ENCODE peak calls at places on chromosome 9, in five cellular contexts. M, A, G, J and V are unnamed samples.

GRCh38 chr9:100492952-100493351 is 20.0 kb downstream of the TMEFF1 start:
- DNase-seq in M (no peak), A (no peak), G (no peak), J (no peak), V (no peak)

GRCh38 chr9:104903609-104904008 is 24.3 kb downstream of the ABCA1 start:
- DNase-seq in M (no peak), A (no peak), G (no peak), J (no peak), V (peak; percentile 86)

GRCh38 chr9:82583524-82583923 is 479.4 kb downstream of the RASEF start:
- DNase-seq in M (no peak), A (peak; percentile 57), G (no peak), J (no peak), V (no peak)

GRCh38 chr9:109192732-109193361 is 25.8 kb upstream of the FRRS1L start:
- DNase-seq in M (no peak), A (peak; percentile 72), G (no peak), J (no peak), V (no peak)

GRCh38 chr9:71076096-71076495 is 45.3 kb downstream of the TRPM3 start:
- DNase-seq in M (no peak), A (no peak), G (no peak), J (no peak), V (no peak)

GRCh38 chr9:33778700-33779351 is 16.5 kb upstream of the PRSS3 start:
- DNase-seq in M (peak; percentile 73), A (peak; percentile 72), G (peak; percentile 55), J (no peak), V (peak; percentile 62)

GRCh38 chr9:27431573-27431972 is 92.5 kb upstream of the IFNK start:
- DNase-seq in M (no peak), A (no peak), G (no peak), J (no peak), V (no peak)

GRCh38 chr9:22216730-22217160 is 207.6 kb upstream of the CDKN2B start:
- DNase-seq in M (no peak), A (no peak), G (no peak), J (no peak), V (peak; percentile 63)

GRCh38 chr9:136723362-136723976 is 11.1 kb downstream of the DIPK1B start:
- DNase-seq in M (no peak), A (no peak), G (no peak), J (no peak), V (no peak)

GRCh38 chr9:105425817-105426433 is 21.9 kb upstream of the FSD1L start:
- DNase-seq in M (peak; percentile 26), A (no peak), G (no peak), J (no peak), V (no peak)

GRCh38 chr9:137277329-137278041 is at the start of gene TOR4A:
- DNase-seq in M (peak; percentile 93), A (peak; percentile 83), G (no peak), J (peak; percentile 96), V (peak; percentile 63)

GRCh38 chr9:20262611-20263010 is 359.7 kb downstream of the MLLT3 start:
- DNase-seq in M (no peak), A (no peak), G (no peak), J (no peak), V (no peak)

GRCh38 chr9:110952018-110952864 is 86.0 kb downstream of the LPAR1 start:
- DNase-seq in M (no peak), A (no peak), G (no peak), J (no peak), V (no peak)

GRCh38 chr9:91036826-91037510 is 235.3 kb downstream of the SYK start:
- DNase-seq in M (peak; percentile 94), A (peak; percentile 88), G (peak; percentile 34), J (peak; percentile 93), V (peak; percentile 91)

GRCh38 chr9:98118640-98119601 is at the start of gene TRIM14:
- DNase-seq in M (peak; percentile 57), A (peak; percentile 50), G (peak; percentile 64), J (peak; percentile 87), V (peak; percentile 9)

GRCh38 chr9:108812388-108812787 is 43.4 kb downstream of the ACTL7B start:
- DNase-seq in M (no peak), A (no peak), G (no peak), J (no peak), V (no peak)

GRCh38 chr9:76581752-76582151 is 122.8 kb downstream of the GCNT1 start:
- DNase-seq in M (no peak), A (peak; percentile 59), G (no peak), J (no peak), V (no peak)

GRCh38 chr9:34426340-34427074 is 31.9 kb downstream of the FAM219A start:
- DNase-seq in M (no peak), A (no peak), G (no peak), J (no peak), V (no peak)

GRCh38 chr9:127572961-127573727 is 38.9 kb upstream of the STXBP1 start:
- DNase-seq in M (no peak), A (peak; percentile 46), G (no peak), J (no peak), V (peak; percentile 51)

GRCh38 chr9:29861803-29862202 is 2288.5 kb upstream of the C9orf72 start:
- DNase-seq in M (no peak), A (no peak), G (no peak), J (no peak), V (no peak)

GRCh38 chr9:28464817-28465216 is 891.5 kb upstream of the C9orf72 start:
- DNase-seq in M (no peak), A (no peak), G (no peak), J (no peak), V (no peak)

GRCh38 chr9:136644593-136645342 is 17.9 kb upstream of the EGFL7 start:
- DNase-seq in M (peak; percentile 88), A (peak; percentile 75), G (no peak), J (peak; percentile 91), V (no peak)

GRCh38 chr9:115733736-115734135 is 419.9 kb upstream of the PAPPA start:
- DNase-seq in M (no peak), A (no peak), G (no peak), J (no peak), V (no peak)

GRCh38 chr9:74373348-74373747 is 123.8 kb upstream of the RORB start:
- DNase-seq in M (no peak), A (no peak), G (no peak), J (no peak), V (no peak)

GRCh38 chr9:107881625-107882300 is 392.2 kb upstream of the KLF4 start:
- DNase-seq in M (no peak), A (no peak), G (peak; percentile 31), J (no peak), V (peak; percentile 48)

GRCh38 chr9:5269249-5269715 is 35.2 kb downstream of the RLN2 start:
- DNase-seq in M (peak; percentile 90), A (no peak), G (peak; percentile 65), J (no peak), V (peak; percentile 75)

GRCh38 chr9:71144495-71144894 is 23.1 kb upstream of the TRPM3 start:
- DNase-seq in M (peak; percentile 62), A (no peak), G (no peak), J (no peak), V (no peak)

GRCh38 chr9:134642385-134643181 is 980 bp downstream of the COL5A1 start:
- DNase-seq in M (peak; percentile 56), A (peak; percentile 54), G (peak; percentile 44), J (peak; percentile 87), V (peak; percentile 60)
- TF ChIP-seq CTCF in M (peak; percentile 38), A (no peak), G (no peak), J (no peak), V (peak; percentile 68)

GRCh38 chr9:35488019-35488418 is 1.9 kb upstream of the RUSC2 start:
- DNase-seq in M (no peak), A (peak; percentile 5), G (no peak), J (no peak), V (no peak)
- H3K27ac ChIP-seq in M (no peak overlapping the region), A (peak overlapping the region; percentile 83), G (no peak overlapping the region), J (no peak overlapping the region), V (no peak overlapping the region)

GRCh38 chr9:124357591-124358361 is 57.5 kb downstream of the PSMB7 start:
- DNase-seq in M (no peak), A (no peak), G (no peak), J (peak; percentile 64), V (no peak)
- H3K36me3 ChIP-seq in M (peaks cover 18% of the 10 kb centered on the region), A (peaks cover 11% of the 10 kb centered on the region), G (peaks cover 9% of the 10 kb centered on the region), J (peaks cover 7% of the 10 kb centered on the region), V (peaks cover 26% of the 10 kb centered on the region)

GRCh38 chr9:12819436-12820185 is 44.8 kb downstream of the LURAP1L start:
- DNase-seq in M (no peak), A (peak; percentile 8), G (no peak), J (no peak), V (no peak)
- TF ChIP-seq CTCF in M (peak; percentile 50), A (peak; percentile 44), G (peak; percentile 49), J (peak; percentile 30), V (peak; percentile 70)

GRCh38 chr9:125889122-125889523 is 141.9 kb downstream of the PBX3 start:
- DNase-seq in M (peak; percentile 64), A (no peak), G (peak; percentile 63), J (peak; percentile 68), V (peak; percentile 2)

GRCh38 chr9:125888220-125888619 is 141.0 kb downstream of the PBX3 start:
- DNase-seq in M (no peak), A (no peak), G (peak; percentile 70), J (no peak), V (no peak)

GRCh38 chr9:125893277-125893676 is 146.1 kb downstream of the PBX3 start:
- DNase-seq in M (no peak), A (no peak), G (no peak), J (no peak), V (no peak)

GRCh38 chr9:125889524-125890473 is 142.6 kb downstream of the PBX3 start:
- DNase-seq in M (peak; percentile 56), A (peak; percentile 28), G (peak; percentile 52), J (peak; percentile 63), V (peak; percentile 9)

DNA sequence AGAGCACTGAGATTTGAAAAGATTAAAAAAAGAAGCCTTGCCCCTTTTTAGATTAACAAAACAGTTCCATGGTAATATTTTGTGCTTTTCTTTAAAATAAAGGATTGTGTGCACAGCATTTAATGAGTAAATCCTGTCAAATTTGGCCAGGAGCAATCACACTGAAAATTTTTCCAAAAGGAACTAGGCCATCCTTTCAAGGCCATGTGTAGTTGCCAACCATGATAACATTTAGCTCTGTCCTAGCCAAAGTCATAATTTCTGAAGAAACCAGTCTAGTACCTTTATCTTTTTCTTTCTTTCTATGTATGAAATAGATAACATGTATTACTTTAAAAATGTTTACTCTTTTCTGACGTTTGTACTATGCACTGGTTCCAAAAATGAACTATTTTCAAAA is 143.6 kb downstream of the PBX3 start:
- DNase-seq in M (no peak), A (no peak), G (no peak), J (no peak), V (no peak)
- H3K27ac ChIP-seq in M (no peak overlapping the region), A (peak overlapping the region; percentile 39), G (peak overlapping the region; percentile 83), J (no peak overlapping the region), V (no peak overlapping the region)

GRCh38 chr9:95494416-95495371 is 22.1 kb downstream of the PTCH1 start:
- DNase-seq in M (no peak), A (peak; percentile 64), G (no peak), J (peak; percentile 96), V (no peak)
- H3K36me3 ChIP-seq in M (no peaks in the 10 kb centered on the region), A (no peaks in the 10 kb centered on the region), G (no peaks in the 10 kb centered on the region), J (no peaks in the 10 kb centered on the region), V (no peaks in the 10 kb centered on the region)

GRCh38 chr9:88874391-88874790 is 116.9 kb upstream of the S1PR3 start:
- DNase-seq in M (no peak), A (no peak), G (no peak), J (no peak), V (no peak)
- TF ChIP-seq CTCF in M (no peak), A (no peak), G (no peak), J (no peak), V (peak; percentile 49)